ENCODE peak calls at places on chromosomes 13 and 19, in ten cellular contexts. K is tibial nerve; L is amniotic stem cell; V is BJ; U is left ventricle myocardium inferior; F is body of pancreas; R is effector CD4-positive, alpha-beta T cell; G is right lobe of liver; X is activated CD4-positive, alpha-beta memory T cell treated with anti-CD3 and anti-CD28 coated beads for 36 hours; M is stimulated activated CD4-positive, alpha-beta T cell treated with anti-CD3 and anti-CD28 coated beads, Interleukin-2, amount 100 ng/mL, for 48 hours. C is an unnamed sample.

GRCh38 chr19:46901701-46902401 is 41.1 kb downstream of the ARHGAP35 start:
- DNase-seq in F (no peak), U (no peak), V (no peak), X (no peak), G (no peak), R (no peak), L (no peak), K (no peak), M (no peak), C (no peak)

GRCh38 chr19:29528350-29528945 is 2.7 kb downstream of the VSTM2B start:
- DNase-seq in V (no peak), M (peak; percentile 65), U (peak; percentile 51), L (peak; percentile 10), G (peak; percentile 65), R (peak; percentile 9), F (peak; percentile 32), X (peak; percentile 82), K (no peak), C (peak; percentile 85)

GRCh38 chr19:15479391-15480345 is at the start of gene PGLYRP2:
- DNase-seq in V (no peak), M (no peak), X (no peak), U (no peak), R (no peak), G (peak; percentile 85), L (no peak), K (no peak), F (peak; percentile 57), C (no peak)

GRCh38 chr19:45115809-45116615 is 23.0 kb downstream of the PPP1R37 start:
- DNase-seq in K (no peak), X (no peak), G (no peak), R (no peak), F (no peak), V (no peak), M (no peak), U (no peak), L (no peak), C (no peak)

GRCh38 chr19:18062043-18062442 is 24.7 kb downstream of the IL12RB1 start:
- DNase-seq in K (no peak), M (no peak), U (no peak), R (no peak), L (no peak), G (no peak), F (no peak), V (no peak), X (no peak), C (no peak)

GRCh38 chr13:40292108-40292507 is 374.3 kb downstream of the FOXO1 start:
- DNase-seq in F (no peak), U (peak; percentile 36), V (no peak), G (no peak), L (no peak), R (no peak), X (no peak), M (no peak), K (no peak), C (no peak)

GRCh38 chr19:6725513-6726231 is 5.2 kb upstream of the C3 start:
- DNase-seq in X (no peak), M (no peak), G (peak; percentile 55), L (no peak), F (no peak), K (no peak), R (no peak), U (no peak), V (no peak), C (no peak)

GRCh38 chr19:18156841-18157464 is 4.0 kb downstream of the PIK3R2 start:
- DNase-seq in K (peak; percentile 74), V (no peak), U (peak; percentile 86), G (peak; percentile 89), F (peak; percentile 98), X (no peak), L (no peak), M (no peak), R (no peak), C (no peak)

GRCh38 chr19:30450101-30450500 is 77.9 kb downstream of the ZNF536 start:
- DNase-seq in F (no peak), G (no peak), R (no peak), M (no peak), X (no peak), U (peak; percentile 36), L (no peak), K (no peak), V (no peak), C (no peak)

GRCh38 chr19:3768748-3769099 is 3.3 kb downstream of the RAX2 start:
- DNase-seq in F (no peak), X (no peak), M (no peak), K (no peak), U (no peak), R (no peak), L (no peak), G (no peak), V (no peak), C (no peak)

GRCh38 chr19:41328157-41328817 is 18.3 kb downstream of the CCDC97 start:
- DNase-seq in K (no peak), X (peak; percentile 80), M (no peak), R (no peak), V (no peak), F (no peak), L (no peak), G (no peak), U (no peak), C (no peak)

GRCh38 chr19:41351339-41352245 is 2.1 kb downstream of the TGFB1 start:
- DNase-seq in R (peak; percentile 85), L (peak; percentile 27), X (peak; percentile 87), K (no peak), U (peak; percentile 75), M (peak; percentile 64), V (no peak), G (peak; percentile 82), F (peak; percentile 40), C (peak; percentile 89)

GRCh38 chr13:111118898-111119607 is 3.9 kb downstream of the ARHGEF7 start:
- DNase-seq in G (no peak), M (no peak), F (no peak), R (no peak), K (no peak), X (no peak), U (no peak), L (no peak), V (no peak), C (no peak)

GRCh38 chr19:31256601-31256990 is 92.6 kb downstream of the TSHZ3 start:
- DNase-seq in V (no peak), M (no peak), R (no peak), G (peak; percentile 37), L (no peak), U (no peak), X (no peak), K (no peak), F (no peak), C (no peak)

GRCh38 chr19:52227196-52227940 is 37.5 kb downstream of the PPP2R1A start:
- DNase-seq in G (no peak), R (no peak), M (no peak), X (peak; percentile 27), F (no peak), K (no peak), V (no peak), U (no peak), L (no peak), C (no peak)

GRCh38 chr19:12997225-12997966 is 2.1 kb downstream of the NFIX start:
- DNase-seq in K (no peak), R (no peak), G (no peak), V (no peak), X (no peak), M (no peak), U (no peak), F (no peak), L (no peak), C (no peak)

GRCh38 chr13:113495494-113496251 is 5.2 kb upstream of the DCUN1D2 start:
- DNase-seq in K (no peak), U (no peak), V (no peak), G (no peak), F (no peak), L (no peak), X (no peak), M (no peak), R (no peak), C (no peak)

GRCh38 chr19:495440-496332 is 600 bp upstream of the MADCAM1 start:
- DNase-seq in X (peak; percentile 72), G (no peak), R (no peak), K (no peak), V (no peak), F (no peak), U (no peak), L (no peak), M (peak; percentile 62), C (peak; percentile 51)

GRCh38 chr19:56312787-56313343 is 1.8 kb downstream of the ZSCAN5A start:
- DNase-seq in X (no peak), F (no peak), K (no peak), R (no peak), U (no peak), V (no peak), L (no peak), M (no peak), G (no peak), C (no peak)

GRCh38 chr13:90562388-90562787 is 785.1 kb upstream of the MIR17HG start:
- DNase-seq in V (no peak), L (no peak), R (no peak), U (no peak), K (no peak), X (no peak), F (no peak), M (no peak), G (no peak), C (no peak)

GRCh38 chr13:85413664-85414063 is 385.6 kb downstream of the SLITRK6 start:
- DNase-seq in R (no peak), X (no peak), M (no peak), V (no peak), G (no peak), F (no peak), K (no peak), U (no peak), L (no peak), C (no peak)

GRCh38 chr19:33374406-33374703 is 846 bp downstream of the CEBPG start:
- DNase-seq in K (no peak), L (no peak), F (peak; percentile 50), G (no peak), U (no peak), M (peak; percentile 10), R (no peak), X (peak; percentile 38), V (no peak), C (no peak)

GRCh38 chr19:45607071-45608029 is 5.3 kb upstream of the GPR4 start:
- DNase-seq in U (peak; percentile 79), K (peak; percentile 60), G (peak; percentile 77), X (peak; percentile 65), V (no peak), L (peak; percentile 64), M (peak; percentile 44), R (peak; percentile 23), F (peak; percentile 82), C (peak; percentile 44)

GRCh38 chr13:32663660-32664059 is 77.4 kb downstream of the PDS5B start:
- DNase-seq in U (no peak), M (no peak), F (no peak), V (no peak), L (no peak), K (no peak), R (no peak), X (no peak), G (no peak), C (no peak)